ENCODE peak calls at places on chromosomes 11 and 22, in four cellular contexts. T is activated T-cell treated with anti-CD3 and anti-CD28 coated beads for 48 hours, U is pancreas, I is amygdala. M is an unnamed sample.

GRCh38 chr11:17718015-17718414 is 1.4 kb upstream of the MYOD1 start:
- DNase-seq in I (no peak), U (no peak), T (no peak), M (no peak)

GRCh38 chr22:46432164-46433068 is 96.9 kb downstream of the TRMU start:
- DNase-seq in I (no peak), T (peak; percentile 1), U (no peak), M (no peak)

GRCh38 chr11:69840371-69841169 is 21.4 kb upstream of the FGF3 start:
- DNase-seq in T (no peak), I (no peak), U (no peak), M (peak; percentile 6)

GRCh38 chr11:43547900-43548381 is 132.6 kb upstream of the HSD17B12 start:
- DNase-seq in T (no peak), I (peak; percentile 14), U (peak; percentile 22), M (peak; percentile 66)

GRCh38 chr11:66317322-66317765 is 500 bp upstream of the CD248 start:
- DNase-seq in I (no peak), T (peak; percentile 41), U (no peak), M (peak; percentile 81)

GRCh38 chr22:20781272-20781990 is 7.5 kb downstream of the SERPIND1 start:
- DNase-seq in U (no peak), I (no peak), T (peak; percentile 52), M (no peak)

GRCh38 chr11:18618341-18619025 is 15.7 kb downstream of the SPTY2D1 start:
- DNase-seq in T (no peak), I (no peak), U (no peak), M (no peak)

GRCh38 chr22:20296598-20296997 is 23.3 kb downstream of the DGCR6L start:
- DNase-seq in U (no peak), I (no peak), T (no peak), M (no peak)

GRCh38 chr11:100830978-100831732 is 144.1 kb downstream of the ARHGAP42 start:
- DNase-seq in U (no peak), T (no peak), I (no peak), M (peak; percentile 25)

GRCh38 chr11:23859087-23859486 is 637.8 kb upstream of the LUZP2 start:
- DNase-seq in I (no peak), U (no peak), T (no peak), M (no peak)

GRCh38 chr11:76523147-76523546 is 78.3 kb downstream of the EMSY start:
- DNase-seq in I (no peak), U (no peak), T (no peak), M (no peak)

GRCh38 chr22:26547426-26547825 is 35.2 kb upstream of the TFIP11 start:
- DNase-seq in T (peak; percentile 12), U (no peak), I (no peak), M (no peak)

GRCh38 chr11:117058761-117059233 is 39.4 kb downstream of the SIK3 start:
- DNase-seq in T (no peak), I (peak; percentile 33), U (no peak), M (peak; percentile 70)

GRCh38 chr22:44325718-44326548 is 13.2 kb upstream of the SHISAL1 start:
- DNase-seq in U (no peak), I (no peak), T (no peak), M (peak; percentile 67)

GRCh38 chr11:12110201-12110713 is at the start of gene MICAL2:
- DNase-seq in U (peak; percentile 84), I (peak; percentile 86), T (peak; percentile 91), M (peak; percentile 99)

GRCh38 chr11:20056109-20057054 is 103.9 kb downstream of the DBX1 start:
- DNase-seq in U (no peak), T (no peak), I (no peak), M (no peak)

GRCh38 chr11:109553284-109553683 is 131.3 kb downstream of the C11orf87 start:
- DNase-seq in U (no peak), I (no peak), T (no peak), M (no peak)

GRCh38 chr11:103035656-103036434 is 56.1 kb downstream of the DCUN1D5 start:
- DNase-seq in T (no peak), U (peak; percentile 34), I (no peak), M (peak; percentile 56)

GRCh38 chr22:43436536-43437267 is 24.9 kb downstream of the MPPED1 start:
- DNase-seq in I (no peak), U (no peak), T (no peak), M (no peak)

GRCh38 chr22:31211862-31212730 is at the start of gene LIMK2:
- DNase-seq in T (peak; percentile 99), U (peak; percentile 94), I (peak; percentile 87), M (peak; percentile 98)

GRCh38 chr11:26158251-26158650 is 173.7 kb upstream of the ANO3 start:
- DNase-seq in I (no peak), U (no peak), T (no peak), M (no peak)

GRCh38 chr11:14902650-14903350 is 10.8 kb upstream of the CYP2R1 start:
- DNase-seq in U (no peak), T (no peak), I (no peak), M (peak; percentile 30)

M was measured in AG20443.